ENCODE peak calls at places on chromosomes 3 and 15, in six cellular contexts. N is A549, G is endothelial cell of umbilical vein, F is GM12878, C is K562, O is HepG2. L is an unnamed sample.

GRCh38 chr3:26920579-26920978 is 298.0 kb downstream of the LRRC3B start:
- DNase-seq in O (no peak), C (no peak), F (no peak), N (no peak), G (no peak), L (no peak)

GRCh38 chr3:118544458-118544857 is 490.2 kb downstream of the IGSF11 start:
- DNase-seq in N (no peak), O (no peak), C (peak), F (no peak), G (no peak), L (no peak)

GRCh38 chr3:69838696-69839515 is 99.6 kb downstream of the MITF start:
- DNase-seq in C (no peak), O (no peak), G (no peak), N (no peak), F (no peak), L (no peak)

GRCh38 chr3:84547971-84548970 is 410.5 kb upstream of the CADM2 start:
- DNase-seq in C (peak), O (peak), G (no peak), N (peak), F (no peak), L (peak)

GRCh38 chr3:141552440-141552991 is 65.7 kb downstream of the RASA2 start:
- DNase-seq in G (peak), C (no peak), F (no peak), N (no peak), O (no peak), L (no peak)

GRCh38 chr15:59140422-59141226 is 35.7 kb downstream of the CCNB2 start:
- DNase-seq in N (no peak), F (no peak), G (no peak), O (no peak), C (no peak), L (no peak)

GRCh38 chr3:15271785-15272381 is 60.5 kb downstream of the SH3BP5 start:
- DNase-seq in N (no peak), O (no peak), F (peak), G (no peak), C (no peak), L (peak)

GRCh38 chr15:99755692-99756409 is 22.6 kb upstream of the LYSMD4 start:
- DNase-seq in C (peak), O (peak), F (peak), N (peak), G (peak), L (peak)

GRCh38 chr3:99965077-99965476 is 147.4 kb downstream of the CMSS1 start:
- DNase-seq in G (peak), F (no peak), O (no peak), C (no peak), N (no peak), L (no peak)

GRCh38 chr15:72591361-72591760 is 63.1 kb upstream of the GOLGA6B start:
- DNase-seq in C (no peak), G (no peak), O (no peak), N (no peak), F (no peak), L (no peak)

GRCh38 chr15:101248274-101248673 is 3.6 kb downstream of the CHSY1 start:
- DNase-seq in F (no peak), N (no peak), G (no peak), C (no peak), O (no peak), L (no peak)

GRCh38 chr3:13262493-13263211 is 157.5 kb downstream of the NUP210 start:
- DNase-seq in O (peak), G (no peak), N (no peak), F (peak), C (peak), L (peak)

GRCh38 chr3:48222616-48223513 is at the start of gene CAMP:
- DNase-seq in G (no peak), C (no peak), N (no peak), F (peak), O (peak), L (peak)

DNA sequence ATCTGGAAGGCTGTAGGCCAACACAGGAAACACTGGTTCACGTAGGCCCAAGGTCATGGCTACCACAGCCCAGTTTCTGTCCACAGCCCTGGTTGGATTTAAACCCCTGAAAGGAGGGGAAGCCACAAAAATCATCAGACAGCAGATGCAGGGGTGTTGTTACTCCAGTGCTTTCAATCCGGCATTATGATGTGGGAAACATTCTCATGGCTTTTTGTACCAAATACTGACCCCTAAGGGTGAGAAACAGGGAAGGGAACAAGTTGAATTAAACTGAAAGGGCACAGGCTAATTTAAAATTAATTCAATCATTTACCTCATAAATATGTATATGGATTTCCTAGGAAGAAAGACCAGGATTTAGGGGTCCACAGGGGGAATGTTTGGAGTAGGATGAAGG is 375.6 kb downstream of the CTNNB1 start:
- DNase-seq in N (no peak), O (no peak), G (no peak), F (no peak), C (no peak), L (no peak)
- TF ChIP-seq CTCF in N (no peak), O (peak), G (no peak), F (no peak), C (no peak), L (no peak)

DNA sequence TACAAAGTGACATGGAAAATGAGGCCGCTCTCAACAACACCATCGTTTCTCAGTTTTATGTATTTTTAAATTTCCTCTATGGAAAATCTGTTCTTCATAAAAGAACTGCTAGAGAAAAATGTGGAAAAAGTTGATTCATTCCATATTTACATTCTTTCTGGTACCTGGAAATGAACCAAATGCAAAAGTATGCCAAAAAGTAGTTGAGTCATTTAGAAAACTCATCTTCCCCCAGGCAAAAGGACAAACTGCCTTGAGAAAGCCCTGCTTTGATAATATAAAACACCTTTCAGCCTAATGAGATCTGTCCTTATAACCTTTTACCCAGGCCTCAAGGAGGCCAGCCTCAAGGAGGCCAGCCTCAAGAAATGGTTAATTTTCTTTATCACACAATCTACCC is 283.0 kb upstream of the VEPH1 start:
- DNase-seq in O (no peak), G (no peak), N (no peak), C (no peak), F (no peak), L (no peak)
- TF ChIP-seq MYC in O (no peak), G (no peak), N (no peak), C (no peak), F (no peak), L (no peak)

DNA sequence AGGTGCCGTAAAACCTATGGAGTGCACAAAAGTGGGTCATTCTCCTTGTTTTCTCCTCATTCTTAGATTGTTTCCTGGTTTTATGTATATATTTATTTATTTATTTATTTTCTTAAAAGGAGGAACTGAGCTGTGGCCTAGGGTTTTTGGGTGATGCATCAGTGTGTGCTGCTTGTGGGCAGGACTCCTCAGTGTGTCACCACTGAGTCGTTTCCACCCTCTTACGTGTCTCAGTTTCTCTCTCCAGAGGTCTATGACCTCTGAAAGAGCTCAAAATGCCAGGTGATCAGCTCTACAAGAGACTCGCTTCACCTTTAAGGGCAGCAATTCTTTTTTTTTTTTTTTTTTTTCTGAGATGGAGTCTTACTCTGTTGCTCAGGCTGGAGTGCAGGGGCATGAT is 72.9 kb downstream of the CD200 start:
- DNase-seq in C (no peak), G (no peak), N (no peak), O (no peak), F (no peak), L (peak)
- TF ChIP-seq CTCF in C (no peak), G (no peak), N (no peak), O (no peak), F (no peak), L (no peak)

DNA sequence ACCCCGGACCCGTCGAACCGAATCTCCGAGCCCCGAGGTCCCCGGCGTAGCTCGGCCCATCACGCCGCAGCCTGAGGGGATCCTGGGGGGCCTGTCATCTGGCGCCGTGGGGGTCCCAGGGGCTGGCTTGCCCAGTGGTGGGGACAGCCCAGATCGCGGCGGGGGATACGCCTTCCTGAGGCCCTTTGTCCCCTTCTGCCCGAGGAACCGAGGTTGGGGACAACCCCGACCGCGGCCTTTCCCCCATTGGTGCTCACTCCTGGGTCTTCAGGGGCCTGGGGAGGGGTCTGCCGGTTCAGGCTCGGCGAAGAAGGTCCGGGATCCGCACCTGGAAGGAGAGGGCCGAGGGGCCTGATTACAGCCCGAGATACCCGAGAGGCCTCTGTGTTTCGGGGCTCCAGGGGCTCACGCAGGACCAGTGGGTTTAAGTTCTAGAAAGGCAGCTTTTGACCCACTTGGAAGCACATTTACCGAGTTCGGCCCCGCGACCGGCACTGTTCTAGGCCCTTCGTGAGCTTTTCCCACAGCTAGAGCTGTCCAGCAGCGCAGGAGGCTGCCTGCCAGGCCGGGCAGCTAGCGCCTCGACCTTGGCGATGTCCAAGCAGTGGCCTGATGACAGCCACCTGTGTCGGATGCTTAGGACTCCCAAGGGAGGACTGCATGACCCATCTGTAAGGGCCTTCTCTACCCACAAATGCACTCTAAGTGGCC is 504 bp downstream of the ABHD2 start:
- DNase-seq in O (no peak), F (no peak), C (no peak), N (no peak), G (peak), L (peak)
- TF ChIP-seq MYC in O (no peak), F (no peak), C (no peak), N (no peak), G (no peak), L (peak)

L was measured in NB4.